ENCODE peak calls at places on chromosome 15, in nine cellular contexts. One of them, this sample, is unnamed.

GRCh38 chr15:87682527-87682926 is 574.0 kb downstream of the NTRK3 start:
- DNase-seq in ACHN: no peak
- DNase-seq in caudate nucleus: no peak
- DNase-seq in left ventricle myocardium superior: no peak
- DNase-seq in heart left ventricle: no peak
- DNase-seq in GDM1: no peak
- DNase-seq in activated B cell treated with CpG ODN at 0.5 μM for 24 hours: no peak
- DNase-seq in naive B cell: no peak
- DNase-seq in activated T-cell treated with anti-CD3 and anti-CD28 coated beads for 48 hours: no peak
- DNase-seq in this sample: no peak

GRCh38 chr15:73996939-73997338 is 2.4 kb downstream of the PML start:
- DNase-seq in activated T-cell treated with anti-CD3 and anti-CD28 coated beads for 48 hours: no peak
- DNase-seq in naive B cell: peak
- DNase-seq in caudate nucleus: no peak
- DNase-seq in activated B cell treated with CpG ODN at 0.5 μM for 24 hours: no peak
- DNase-seq in left ventricle myocardium superior: no peak
- DNase-seq in heart left ventricle: no peak
- DNase-seq in GDM1: peak
- DNase-seq in ACHN: peak
- DNase-seq in this sample: no peak

GRCh38 chr15:70065006-70065722 is 32.6 kb downstream of the TLE3 start:
- DNase-seq in left ventricle myocardium superior: no peak
- DNase-seq in naive B cell: no peak
- DNase-seq in ACHN: no peak
- DNase-seq in activated B cell treated with CpG ODN at 0.5 μM for 24 hours: no peak
- DNase-seq in activated T-cell treated with anti-CD3 and anti-CD28 coated beads for 48 hours: no peak
- DNase-seq in caudate nucleus: no peak
- DNase-seq in GDM1: no peak
- DNase-seq in heart left ventricle: no peak
- DNase-seq in this sample: no peak

GRCh38 chr15:75753145-75753544 is 40.5 kb upstream of the CSPG4 start:
- DNase-seq in activated B cell treated with CpG ODN at 0.5 μM for 24 hours: no peak
- DNase-seq in caudate nucleus: no peak
- DNase-seq in left ventricle myocardium superior: no peak
- DNase-seq in GDM1: no peak
- DNase-seq in heart left ventricle: no peak
- DNase-seq in naive B cell: no peak
- DNase-seq in ACHN: no peak
- DNase-seq in activated T-cell treated with anti-CD3 and anti-CD28 coated beads for 48 hours: no peak
- DNase-seq in this sample: no peak

GRCh38 chr15:70526221-70526973 is 237.0 kb downstream of the UACA start:
- DNase-seq in heart left ventricle: no peak
- DNase-seq in left ventricle myocardium superior: no peak
- DNase-seq in activated T-cell treated with anti-CD3 and anti-CD28 coated beads for 48 hours: no peak
- DNase-seq in naive B cell: peak
- DNase-seq in ACHN: peak
- DNase-seq in activated B cell treated with CpG ODN at 0.5 μM for 24 hours: peak
- DNase-seq in caudate nucleus: no peak
- DNase-seq in GDM1: no peak
- DNase-seq in this sample: no peak

GRCh38 chr15:27866505-27867165 is 232.5 kb downstream of the OCA2 start:
- DNase-seq in ACHN: no peak
- DNase-seq in heart left ventricle: no peak
- DNase-seq in left ventricle myocardium superior: no peak
- DNase-seq in activated T-cell treated with anti-CD3 and anti-CD28 coated beads for 48 hours: no peak
- DNase-seq in caudate nucleus: no peak
- DNase-seq in GDM1: no peak
- DNase-seq in activated B cell treated with CpG ODN at 0.5 μM for 24 hours: no peak
- DNase-seq in naive B cell: no peak
- DNase-seq in this sample: no peak

GRCh38 chr15:75156306-75157215 is 45.1 kb upstream of the C15orf39 start:
- DNase-seq in left ventricle myocardium superior: no peak
- DNase-seq in naive B cell: no peak
- DNase-seq in ACHN: no peak
- DNase-seq in activated B cell treated with CpG ODN at 0.5 μM for 24 hours: no peak
- DNase-seq in GDM1: no peak
- DNase-seq in caudate nucleus: no peak
- DNase-seq in activated T-cell treated with anti-CD3 and anti-CD28 coated beads for 48 hours: no peak
- DNase-seq in heart left ventricle: no peak
- DNase-seq in this sample: no peak

GRCh38 chr15:57685316-57685715 is 21.2 kb upstream of the POLR2M start:
- DNase-seq in ACHN: no peak
- DNase-seq in activated B cell treated with CpG ODN at 0.5 μM for 24 hours: no peak
- DNase-seq in left ventricle myocardium superior: no peak
- DNase-seq in activated T-cell treated with anti-CD3 and anti-CD28 coated beads for 48 hours: no peak
- DNase-seq in naive B cell: no peak
- DNase-seq in GDM1: no peak
- DNase-seq in caudate nucleus: no peak
- DNase-seq in heart left ventricle: no peak
- DNase-seq in this sample: no peak

GRCh38 chr15:63057454-63058335 is 15.1 kb downstream of the TPM1 start:
- DNase-seq in left ventricle myocardium superior: no peak
- DNase-seq in GDM1: no peak
- DNase-seq in activated T-cell treated with anti-CD3 and anti-CD28 coated beads for 48 hours: no peak
- DNase-seq in caudate nucleus: no peak
- DNase-seq in naive B cell: no peak
- DNase-seq in heart left ventricle: no peak
- DNase-seq in ACHN: peak
- DNase-seq in activated B cell treated with CpG ODN at 0.5 μM for 24 hours: no peak
- DNase-seq in this sample: no peak

GRCh38 chr15:34986326-34987181 is 1.5 kb downstream of the ZNF770 start:
- DNase-seq in activated T-cell treated with anti-CD3 and anti-CD28 coated beads for 48 hours: no peak
- DNase-seq in left ventricle myocardium superior: no peak
- DNase-seq in activated B cell treated with CpG ODN at 0.5 μM for 24 hours: no peak
- DNase-seq in heart left ventricle: no peak
- DNase-seq in caudate nucleus: no peak
- DNase-seq in GDM1: no peak
- DNase-seq in naive B cell: no peak
- DNase-seq in ACHN: no peak
- DNase-seq in this sample: no peak

GRCh38 chr15:43987924-43988323 is 161.1 kb downstream of the WDR76 start:
- DNase-seq in caudate nucleus: no peak
- DNase-seq in ACHN: no peak
- DNase-seq in heart left ventricle: no peak
- DNase-seq in activated T-cell treated with anti-CD3 and anti-CD28 coated beads for 48 hours: no peak
- DNase-seq in naive B cell: no peak
- DNase-seq in GDM1: no peak
- DNase-seq in activated B cell treated with CpG ODN at 0.5 μM for 24 hours: no peak
- DNase-seq in left ventricle myocardium superior: no peak
- DNase-seq in this sample: no peak

GRCh38 chr15:99749386-99749785 is 16.1 kb upstream of the LYSMD4 start:
- DNase-seq in GDM1: no peak
- DNase-seq in ACHN: no peak
- DNase-seq in caudate nucleus: no peak
- DNase-seq in activated B cell treated with CpG ODN at 0.5 μM for 24 hours: no peak
- DNase-seq in naive B cell: no peak
- DNase-seq in activated T-cell treated with anti-CD3 and anti-CD28 coated beads for 48 hours: no peak
- DNase-seq in left ventricle myocardium superior: peak
- DNase-seq in heart left ventricle: no peak
- DNase-seq in this sample: no peak

GRCh38 chr15:83320831-83321230 is 36.4 kb upstream of the BNC1 start:
- DNase-seq in left ventricle myocardium superior: no peak
- DNase-seq in ACHN: peak
- DNase-seq in heart left ventricle: no peak
- DNase-seq in activated T-cell treated with anti-CD3 and anti-CD28 coated beads for 48 hours: no peak
- DNase-seq in GDM1: no peak
- DNase-seq in caudate nucleus: no peak
- DNase-seq in naive B cell: no peak
- DNase-seq in activated B cell treated with CpG ODN at 0.5 μM for 24 hours: no peak
- DNase-seq in this sample: no peak

GRCh38 chr15:58608129-58608590 is 141.3 kb downstream of the ADAM10 start:
- DNase-seq in naive B cell: no peak
- DNase-seq in caudate nucleus: no peak
- DNase-seq in activated T-cell treated with anti-CD3 and anti-CD28 coated beads for 48 hours: no peak
- DNase-seq in heart left ventricle: no peak
- DNase-seq in ACHN: no peak
- DNase-seq in GDM1: no peak
- DNase-seq in activated B cell treated with CpG ODN at 0.5 μM for 24 hours: no peak
- DNase-seq in left ventricle myocardium superior: no peak
- DNase-seq in this sample: no peak

GRCh38 chr15:77839970-77840609 is 207.4 kb upstream of the LINGO1 start:
- DNase-seq in activated B cell treated with CpG ODN at 0.5 μM for 24 hours: no peak
- DNase-seq in GDM1: no peak
- DNase-seq in naive B cell: no peak
- DNase-seq in activated T-cell treated with anti-CD3 and anti-CD28 coated beads for 48 hours: no peak
- DNase-seq in ACHN: no peak
- DNase-seq in heart left ventricle: no peak
- DNase-seq in left ventricle myocardium superior: no peak
- DNase-seq in caudate nucleus: no peak
- DNase-seq in this sample: no peak

GRCh38 chr15:78103406-78104118 is 11.2 kb downstream of the SH2D7 start:
- DNase-seq in heart left ventricle: no peak
- DNase-seq in caudate nucleus: no peak
- DNase-seq in left ventricle myocardium superior: peak
- DNase-seq in ACHN: no peak
- DNase-seq in activated T-cell treated with anti-CD3 and anti-CD28 coated beads for 48 hours: peak
- DNase-seq in naive B cell: no peak
- DNase-seq in activated B cell treated with CpG ODN at 0.5 μM for 24 hours: no peak
- DNase-seq in GDM1: peak
- DNase-seq in this sample: no peak

GRCh38 chr15:58529041-58529440 is 97.2 kb downstream of the LIPC start:
- DNase-seq in activated T-cell treated with anti-CD3 and anti-CD28 coated beads for 48 hours: no peak
- DNase-seq in caudate nucleus: no peak
- DNase-seq in GDM1: no peak
- DNase-seq in ACHN: no peak
- DNase-seq in left ventricle myocardium superior: no peak
- DNase-seq in activated B cell treated with CpG ODN at 0.5 μM for 24 hours: no peak
- DNase-seq in naive B cell: no peak
- DNase-seq in heart left ventricle: no peak
- DNase-seq in this sample: no peak

GRCh38 chr15:41891946-41892345 is 1.9 kb downstream of the SPTBN5 start:
- DNase-seq in GDM1: no peak
- DNase-seq in left ventricle myocardium superior: no peak
- DNase-seq in caudate nucleus: no peak
- DNase-seq in activated T-cell treated with anti-CD3 and anti-CD28 coated beads for 48 hours: no peak
- DNase-seq in heart left ventricle: peak
- DNase-seq in ACHN: no peak
- DNase-seq in naive B cell: no peak
- DNase-seq in activated B cell treated with CpG ODN at 0.5 μM for 24 hours: no peak
- DNase-seq in this sample: no peak

GRCh38 chr15:73921257-73921890 is 4.9 kb upstream of the LOXL1 start:
- DNase-seq in GDM1: no peak
- DNase-seq in heart left ventricle: peak
- DNase-seq in naive B cell: no peak
- DNase-seq in left ventricle myocardium superior: peak
- DNase-seq in ACHN: no peak
- DNase-seq in activated B cell treated with CpG ODN at 0.5 μM for 24 hours: no peak
- DNase-seq in activated T-cell treated with anti-CD3 and anti-CD28 coated beads for 48 hours: no peak
- DNase-seq in caudate nucleus: no peak
- DNase-seq in this sample: no peak

GRCh38 chr15:27095809-27096580 is 125.0 kb downstream of the GABRG3 start:
- DNase-seq in heart left ventricle: no peak
- DNase-seq in ACHN: no peak
- DNase-seq in GDM1: no peak
- DNase-seq in caudate nucleus: no peak
- DNase-seq in naive B cell: no peak
- DNase-seq in activated B cell treated with CpG ODN at 0.5 μM for 24 hours: no peak
- DNase-seq in left ventricle myocardium superior: no peak
- DNase-seq in activated T-cell treated with anti-CD3 and anti-CD28 coated beads for 48 hours: no peak
- DNase-seq in this sample: no peak

GRCh38 chr15:24879492-24879891 is 75.3 kb upstream of the SNRPN start:
- DNase-seq in heart left ventricle: no peak
- DNase-seq in activated T-cell treated with anti-CD3 and anti-CD28 coated beads for 48 hours: no peak
- DNase-seq in naive B cell: no peak
- DNase-seq in GDM1: no peak
- DNase-seq in caudate nucleus: no peak
- DNase-seq in left ventricle myocardium superior: no peak
- DNase-seq in ACHN: no peak
- DNase-seq in activated B cell treated with CpG ODN at 0.5 μM for 24 hours: no peak
- DNase-seq in this sample: no peak